ENCODE peak calls at places on chromosome 10, in eight cellular contexts. I, X, G, Y, K, M, H and A are unnamed samples. For H3K27me3, the result is how much of the 10 kb centered on the place peaks cover.

GRCh38 chr10:36345770-36346169 is 703.7 kb upstream of the FZD8 start:
- DNase-seq in M (no peak), H (no peak), X (no peak), I (no peak), Y (no peak), K (no peak), G (no peak), A (no peak)

GRCh38 chr10:126685756-126686155 is 15.3 kb upstream of the C10orf90 start:
- DNase-seq in K (no peak), G (no peak), I (no peak), M (no peak), H (no peak), Y (no peak), X (no peak), A (no peak)

GRCh38 chr10:86376852-86377796 is 10.5 kb upstream of the GRID1 start:
- DNase-seq in K (peak), I (peak), Y (peak), X (peak), G (no peak), H (peak), M (no peak), A (peak)

GRCh38 chr10:43702936-43703281 is 54.2 kb upstream of the ZNF32 start:
- DNase-seq in G (no peak), I (no peak), M (no peak), K (no peak), H (peak), X (no peak), Y (peak), A (no peak)

GRCh38 chr10:100696477-100696901 is 48.9 kb upstream of the PAX2 start:
- DNase-seq in H (no peak), M (peak), G (no peak), K (no peak), Y (no peak), X (no peak), I (no peak), A (no peak)

GRCh38 chr10:75693453-75693852 is 262.0 kb downstream of the LRMDA start:
- DNase-seq in I (no peak), H (no peak), Y (no peak), X (no peak), G (no peak), M (no peak), K (no peak), A (no peak)

GRCh38 chr10:118873738-118874105 is 119.0 kb upstream of the CACUL1 start:
- DNase-seq in K (no peak), H (no peak), G (no peak), Y (no peak), X (no peak), I (peak), M (no peak), A (no peak)

GRCh38 chr10:44832595-44833390 is 78.3 kb upstream of the TMEM72 start:
- DNase-seq in Y (no peak), X (no peak), I (no peak), M (no peak), G (no peak), K (no peak), H (no peak), A (no peak)

GRCh38 chr10:27369832-27370231 is 129.2 kb upstream of the ACBD5 start:
- DNase-seq in X (no peak), H (no peak), M (no peak), I (no peak), G (no peak), K (no peak), Y (no peak), A (no peak)

GRCh38 chr10:104445359-104445758 is 91.7 kb downstream of the CFAP58 start:
- DNase-seq in I (peak), X (no peak), H (no peak), K (no peak), M (no peak), Y (no peak), G (no peak), A (no peak)

GRCh38 chr10:43076876-43077420 is at the start of gene RET:
- DNase-seq in M (no peak), G (no peak), X (peak), H (no peak), Y (peak), K (no peak), I (peak), A (no peak)

GRCh38 chr10:132701099-132701845 is 84.7 kb downstream of the NKX6-2 start:
- DNase-seq in K (no peak), H (peak), G (no peak), M (no peak), Y (peak), I (no peak), X (no peak), A (no peak)

GRCh38 chr10:114045071-114045737 is 1.5 kb downstream of the ADRB1 start:
- DNase-seq in M (no peak), K (no peak), H (peak), Y (peak), X (no peak), I (no peak), G (no peak), A (peak)

GRCh38 chr10:72320676-72321247 is 34.0 kb downstream of the DNAJB12 start:
- DNase-seq in H (no peak), X (peak), Y (peak), K (peak), I (peak), M (peak), G (peak), A (no peak)

GRCh38 chr10:72740526-72740925 is 48.6 kb downstream of the MCU start:
- DNase-seq in M (no peak), G (no peak), K (no peak), Y (peak), H (no peak), X (no peak), I (peak), A (no peak)

GRCh38 chr10:8628351-8628750 is 573.9 kb downstream of the GATA3 start:
- DNase-seq in K (no peak), I (peak), G (peak), X (no peak), H (no peak), Y (peak), M (no peak), A (no peak)

GRCh38 chr10:119339099-119339498 is 131.7 kb downstream of the GRK5 start:
- DNase-seq in Y (no peak), K (no peak), X (no peak), M (no peak), H (no peak), G (no peak), I (no peak), A (no peak)

GRCh38 chr10:62374862-62375710 is 917 bp downstream of the ZNF365 start:
- DNase-seq in X (no peak), Y (no peak), I (peak), K (no peak), M (no peak), G (no peak), H (no peak), A (no peak)

GRCh38 chr10:89710748-89711147 is 9.4 kb downstream of the KIF20B start:
- DNase-seq in H (no peak), Y (no peak), G (no peak), I (no peak), X (no peak), K (no peak), M (no peak), A (no peak)

GRCh38 chr10:50421026-50421719 is 169.9 kb upstream of the ASAH2 start:
- DNase-seq in X (peak), H (no peak), M (peak), Y (peak), G (no peak), I (peak), K (no peak), A (peak)

GRCh38 chr10:128191847-128192246 is 65.6 kb upstream of the MKI67 start:
- DNase-seq in X (no peak), I (no peak), K (no peak), Y (no peak), G (no peak), M (no peak), H (no peak), A (no peak)

GRCh38 chr10:89389254-89389653 is 3.2 kb upstream of the IFIT1 start:
- DNase-seq in Y (no peak), I (peak), G (no peak), H (no peak), X (no peak), M (no peak), K (no peak), A (no peak)

GRCh38 chr10:55668326-55668922 is 692.6 kb downstream of the ZWINT start:
- DNase-seq in G (peak), H (no peak), Y (peak), X (peak), M (no peak), K (no peak), I (no peak), A (no peak)

GRCh38 chr10:79340646-79341244 is 6.5 kb upstream of the PPIF start:
- DNase-seq in Y (no peak), M (no peak), G (no peak), H (no peak), X (no peak), I (no peak), K (no peak), A (no peak)

GRCh38 chr10:10910634-10911033 is 107.0 kb upstream of the CELF2 start:
- DNase-seq in G (no peak), Y (no peak), H (no peak), M (no peak), X (no peak), I (no peak), K (no peak), A (no peak)

GRCh38 chr10:10914129-10914528 is 103.5 kb upstream of the CELF2 start:
- DNase-seq in M (no peak), H (no peak), X (no peak), K (no peak), Y (no peak), I (no peak), G (no peak), A (no peak)

GRCh38 chr10:10915215-10915614 is 102.5 kb upstream of the CELF2 start:
- DNase-seq in M (no peak), H (no peak), K (no peak), Y (no peak), X (no peak), G (no peak), I (no peak), A (no peak)

GRCh38 chr10:10911471-10911921 is 106.2 kb upstream of the CELF2 start:
- DNase-seq in Y (peak), I (peak), X (no peak), K (no peak), G (no peak), M (no peak), H (peak), A (peak)

GRCh38 chr10:10911035-10911434 is 106.6 kb upstream of the CELF2 start:
- DNase-seq in H (no peak), G (no peak), I (no peak), X (no peak), M (no peak), K (no peak), Y (no peak), A (peak)
- H3K4me3 ChIP-seq in H (peak), G (no peak), I (no peak), X (no peak), M (no peak), K (no peak), Y (no peak), A (no peak)

GRCh38 chr10:130957978-130958377 is 353.5 kb downstream of the TCERG1L start:
- DNase-seq in K (no peak), H (no peak), X (no peak), Y (peak), I (no peak), M (no peak), G (no peak), A (no peak)

GRCh38 chr10:130958981-130959751 is 352.4 kb downstream of the TCERG1L start:
- DNase-seq in M (no peak), K (no peak), I (no peak), G (no peak), H (no peak), X (no peak), Y (peak), A (no peak)

GRCh38 chr10:130959752-130960195 is 351.7 kb downstream of the TCERG1L start:
- DNase-seq in M (no peak), H (no peak), I (no peak), X (no peak), K (no peak), G (no peak), Y (peak), A (no peak)

GRCh38 chr10:130956251-130956650 is 355.3 kb downstream of the TCERG1L start:
- DNase-seq in Y (peak), G (no peak), I (no peak), M (no peak), X (no peak), H (no peak), K (no peak), A (no peak)

GRCh38 chr10:130957423-130957822 is 354.1 kb downstream of the TCERG1L start:
- DNase-seq in H (no peak), M (no peak), X (no peak), K (no peak), I (no peak), Y (peak), G (no peak), A (no peak)
- H3K27me3 ChIP-seq in H (under half), M (under half), X (under half), K (under half), I (under half), Y (under half), G (under half), A (under half)

DNA sequence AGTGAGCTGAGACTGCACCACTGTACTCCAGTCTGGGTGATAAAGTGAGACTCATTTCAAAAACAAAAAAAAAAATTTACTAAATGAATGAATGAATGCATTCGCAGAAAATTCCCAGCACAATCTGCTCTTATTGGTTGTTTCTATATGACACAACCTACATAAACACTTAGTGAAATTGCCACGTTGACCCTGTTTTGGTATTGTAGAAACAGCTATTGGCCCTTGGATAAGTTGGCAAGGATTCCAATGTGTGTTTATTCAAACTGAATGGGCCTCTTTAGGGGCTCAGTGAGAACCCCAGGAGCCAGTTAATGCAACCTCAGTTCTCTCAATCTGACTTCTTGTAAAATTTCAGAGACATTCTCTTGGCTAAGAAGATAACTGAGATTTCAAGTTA is 66.0 kb downstream of the HHEX start:
- DNase-seq in M (no peak), H (no peak), I (no peak), K (no peak), G (no peak), Y (no peak), X (no peak), A (no peak)
- H3K4me3 ChIP-seq in M (no peak), H (no peak), I (no peak), K (no peak), G (no peak), Y (no peak), X (no peak), A (no peak)

DNA sequence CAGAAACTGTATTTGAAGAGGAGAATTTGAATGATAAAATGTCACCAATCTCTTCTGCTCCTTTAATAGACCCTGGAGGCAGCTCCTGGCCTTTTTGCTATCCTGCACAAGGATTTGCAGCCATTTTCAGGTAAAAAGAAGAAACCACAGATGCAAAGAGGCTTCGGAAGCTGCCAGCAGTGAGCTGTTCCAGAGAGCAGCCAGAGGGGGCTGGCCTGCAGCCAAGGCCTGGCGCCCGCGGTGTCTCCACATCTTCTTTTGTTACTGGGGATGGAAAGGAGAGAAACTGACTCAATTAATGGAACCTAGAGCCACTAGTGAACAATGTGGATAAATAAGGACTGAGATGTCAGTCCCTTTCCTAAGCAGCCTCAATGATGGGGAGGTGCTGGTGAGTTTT is 23.9 kb upstream of the GPR26 start:
- DNase-seq in I (no peak), K (no peak), M (no peak), Y (peak), G (no peak), H (no peak), X (no peak), A (peak)
- H3K27me3 ChIP-seq in I (under half), K (under half), M (under half), Y (under half), G (under half), H (under half), X (under half), A (under half)

DNA sequence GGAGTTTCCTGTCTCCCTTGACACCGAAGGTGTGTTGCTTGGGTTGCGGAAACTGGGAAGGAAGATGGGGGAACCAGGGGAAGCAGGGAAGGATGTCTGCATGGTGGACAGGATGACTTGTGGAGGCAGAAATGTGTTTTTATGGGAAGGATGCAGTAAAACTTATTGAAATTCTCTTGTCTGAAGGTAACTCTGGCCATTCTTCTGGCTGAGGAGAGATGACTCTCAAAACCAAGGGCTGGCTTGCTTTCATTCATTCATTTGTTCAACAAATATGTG is 1.5 kb downstream of the UBTD1 start:
- DNase-seq in H (no peak), Y (no peak), K (no peak), X (no peak), I (no peak), G (no peak), M (no peak), A (no peak)
- H3K4me3 ChIP-seq in H (peak), Y (peak), K (no peak), X (peak), I (peak), G (no peak), M (no peak), A (peak)

GRCh38 chr10:3807928-3808496 is 23.0 kb upstream of the KLF6 start:
- DNase-seq in I (no peak), Y (no peak), X (no peak), K (no peak), G (no peak), M (no peak), H (no peak), A (peak)
- H3K27me3 ChIP-seq in I (under half), Y (under half), X (under half), K (under half), G (under half), M (under half), H (under half), A (under half)